ENCODE peak calls at places on chromosomes 4 and X, in four cellular contexts. One of them, this sample, is unnamed. For H3K27me3, H3K36me3 and H3K4me1, the result is how much of the 10 kb centered on the place peaks cover.

GRCh38 chr4:658681-659667 is 15.1 kb downstream of the ATP5ME start:
- DNase-seq in SK-N-SH: no peak
- DNase-seq in heart left ventricle: no peak
- DNase-seq in K562: no peak
- DNase-seq in this sample: no peak

GRCh38 chrX:16215660-16216059 is 48.4 kb downstream of the MAGEB17 start:
- DNase-seq in K562: no peak
- DNase-seq in SK-N-SH: no peak
- DNase-seq in heart left ventricle: no peak
- DNase-seq in this sample: no peak

GRCh38 chr4:53654300-53654758 is 63.0 kb upstream of the LNX1 start:
- DNase-seq in K562: no peak
- DNase-seq in SK-N-SH: no peak
- DNase-seq in heart left ventricle: no peak
- DNase-seq in this sample: no peak

GRCh38 chrX:14508025-14508690 is 21.2 kb upstream of the GLRA2 start:
- DNase-seq in SK-N-SH: no peak
- DNase-seq in heart left ventricle: no peak
- DNase-seq in K562: no peak
- DNase-seq in this sample: no peak

GRCh38 chr4:105474110-105474518 is 252 bp upstream of the PPA2 start:
- DNase-seq in heart left ventricle: peak
- DNase-seq in K562: no peak
- DNase-seq in SK-N-SH: no peak
- DNase-seq in this sample: peak

GRCh38 chr4:2042207-2042946 is 16.8 kb upstream of the NAT8L start:
- DNase-seq in SK-N-SH: peak
- DNase-seq in K562: peak
- DNase-seq in heart left ventricle: no peak
- DNase-seq in this sample: no peak

GRCh38 chr4:53477666-53478065 is 100.2 kb downstream of the FIP1L1 start:
- DNase-seq in heart left ventricle: no peak
- DNase-seq in SK-N-SH: no peak
- DNase-seq in K562: no peak
- DNase-seq in this sample: no peak

GRCh38 chrX:69493193-69493592 is 10.9 kb upstream of the NALF2 start:
- DNase-seq in K562: peak
- DNase-seq in SK-N-SH: peak
- DNase-seq in heart left ventricle: no peak
- DNase-seq in this sample: no peak

GRCh38 chrX:52420824-52421443 is 52.1 kb downstream of the XAGE2 start:
- DNase-seq in K562: no peak
- DNase-seq in SK-N-SH: no peak
- DNase-seq in heart left ventricle: no peak
- DNase-seq in this sample: no peak

GRCh38 chr4:141711211-141711610 is 74.8 kb downstream of the IL15 start:
- DNase-seq in heart left ventricle: no peak
- DNase-seq in K562: peak
- DNase-seq in SK-N-SH: no peak
- DNase-seq in this sample: no peak

GRCh38 chr4:139935911-139936310 is 218.1 kb downstream of the MAML3 start:
- DNase-seq in K562: no peak
- DNase-seq in heart left ventricle: no peak
- DNase-seq in SK-N-SH: no peak
- DNase-seq in this sample: no peak

GRCh38 chr4:157702821-157703220 is 470.0 kb downstream of the GASK1B start:
- DNase-seq in heart left ventricle: no peak
- DNase-seq in SK-N-SH: no peak
- DNase-seq in K562: no peak
- DNase-seq in this sample: no peak

GRCh38 chr4:54318904-54319303 is 89.8 kb downstream of the PDGFRA start:
- DNase-seq in SK-N-SH: peak
- DNase-seq in K562: peak
- DNase-seq in heart left ventricle: no peak
- DNase-seq in this sample: no peak

GRCh38 chr4:78936989-78937388 is 2.2 kb downstream of the PAQR3 start:
- DNase-seq in K562: peak
- DNase-seq in heart left ventricle: no peak
- DNase-seq in SK-N-SH: no peak
- DNase-seq in this sample: no peak

GRCh38 chrX:122880952-122881351 is 303.1 kb upstream of the GRIA3 start:
- DNase-seq in heart left ventricle: no peak
- DNase-seq in K562: no peak
- DNase-seq in SK-N-SH: no peak
- DNase-seq in this sample: no peak

GRCh38 chrX:122878269-122878668 is 305.8 kb upstream of the GRIA3 start:
- DNase-seq in SK-N-SH: no peak
- DNase-seq in heart left ventricle: no peak
- DNase-seq in K562: no peak
- DNase-seq in this sample: no peak
- H3K27me3 ChIP-seq in SK-N-SH: under half
- H3K27me3 ChIP-seq in heart left ventricle: under half
- H3K27me3 ChIP-seq in K562: under half
- H3K27me3 ChIP-seq in this sample: under half

GRCh38 chrX:47360423-47361179 is 9.8 kb upstream of the ZNF157 start:
- DNase-seq in SK-N-SH: no peak
- DNase-seq in heart left ventricle: no peak
- DNase-seq in K562: no peak
- DNase-seq in this sample: no peak

GRCh38 chrX:47361538-47362511 is 8.6 kb upstream of the ZNF157 start:
- DNase-seq in K562: peak
- DNase-seq in SK-N-SH: peak
- DNase-seq in heart left ventricle: peak
- DNase-seq in this sample: peak

DNA sequence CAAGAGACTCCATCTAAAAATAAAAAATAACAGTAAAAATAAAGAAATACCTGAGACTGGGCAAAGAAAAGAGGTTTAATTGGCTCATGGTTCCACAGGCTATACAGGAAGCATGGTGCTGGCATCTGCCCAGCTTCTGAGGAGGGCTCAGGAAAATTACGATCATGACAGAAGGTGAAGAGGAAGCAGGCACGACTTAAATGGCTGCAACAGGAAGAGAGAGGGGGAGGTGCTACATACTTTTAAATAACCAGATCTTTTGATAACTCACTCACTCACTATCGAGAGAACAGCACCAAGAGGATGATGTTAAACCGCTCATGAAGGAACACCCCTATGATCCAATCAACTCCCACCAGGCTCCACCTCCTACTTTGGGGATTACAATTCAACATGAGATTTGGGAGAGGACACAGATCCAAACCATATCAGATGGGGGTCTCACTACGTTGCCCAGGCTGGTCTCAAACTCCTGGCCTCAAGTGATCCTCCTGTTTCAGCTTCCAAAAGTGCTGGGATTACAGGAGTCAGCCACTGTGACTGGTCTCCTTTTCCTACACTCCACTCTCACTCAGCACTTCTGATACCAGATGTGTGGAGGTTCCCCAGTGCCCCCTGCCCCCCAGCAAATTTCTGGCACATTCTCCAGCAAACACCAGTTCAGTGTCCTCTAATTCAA is 11.9 kb upstream of the ZNF157 start:
- DNase-seq in heart left ventricle: no peak
- DNase-seq in SK-N-SH: no peak
- DNase-seq in K562: no peak
- DNase-seq in this sample: no peak
- H3K36me3 ChIP-seq in heart left ventricle: under half
- H3K36me3 ChIP-seq in SK-N-SH: under half
- H3K36me3 ChIP-seq in K562: under half
- H3K36me3 ChIP-seq in this sample: under half

DNA sequence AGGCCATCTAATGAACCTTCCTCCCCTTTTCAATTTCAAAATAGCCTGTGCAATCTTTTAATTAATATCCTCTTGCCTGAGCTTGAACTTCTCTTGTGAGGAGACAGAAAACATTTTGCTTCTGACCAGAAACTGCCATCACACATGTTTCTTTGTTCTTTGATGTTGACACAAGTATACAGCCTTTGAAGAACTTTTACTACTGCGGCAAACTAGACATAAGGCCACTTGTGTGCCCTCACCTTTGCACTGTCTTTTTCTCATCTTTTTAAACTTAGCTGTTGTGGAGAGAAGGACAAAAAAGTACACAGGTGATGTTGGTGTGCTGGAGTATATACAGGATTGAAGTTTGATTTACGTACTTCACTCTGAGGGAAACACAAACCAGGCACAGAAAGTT is 116.3 kb upstream of the C1GALT1C1 start:
- DNase-seq in K562: no peak
- DNase-seq in SK-N-SH: no peak
- DNase-seq in heart left ventricle: no peak
- DNase-seq in this sample: no peak
- H3K4me1 ChIP-seq in K562: under half
- H3K4me1 ChIP-seq in SK-N-SH: under half
- H3K4me1 ChIP-seq in heart left ventricle: under half
- H3K4me1 ChIP-seq in this sample: under half

GRCh38 chr4:3491681-3492405 is 28.7 kb downstream of the DOK7 start:
- DNase-seq in SK-N-SH: peak
- DNase-seq in heart left ventricle: no peak
- DNase-seq in K562: no peak
- DNase-seq in this sample: no peak
- H3K27me3 ChIP-seq in SK-N-SH: under half
- H3K27me3 ChIP-seq in heart left ventricle: under half
- H3K27me3 ChIP-seq in K562: half or more
- H3K27me3 ChIP-seq in this sample: under half

DNA sequence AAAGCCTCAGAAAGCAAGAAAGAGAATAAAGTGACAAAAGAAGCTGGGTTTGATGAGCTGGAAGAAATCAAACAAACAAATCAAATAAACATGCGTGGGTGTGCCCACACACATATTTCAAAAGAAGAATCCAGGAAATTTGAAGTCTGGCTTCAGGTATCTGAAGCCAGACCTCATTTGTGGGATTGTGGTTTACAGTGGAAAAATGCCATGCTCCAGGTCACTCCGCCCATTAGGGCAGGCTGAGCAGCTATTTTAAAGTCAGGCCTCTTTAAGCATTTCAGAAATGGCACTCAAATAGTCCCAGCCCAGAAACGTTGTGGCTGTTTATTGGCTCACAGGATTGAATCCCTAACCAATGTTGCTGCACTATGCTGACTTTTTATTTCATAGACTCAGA is 226.1 kb upstream of the F9 start:
- DNase-seq in SK-N-SH: no peak
- DNase-seq in heart left ventricle: no peak
- DNase-seq in K562: no peak
- DNase-seq in this sample: no peak
- H3K36me3 ChIP-seq in SK-N-SH: under half
- H3K36me3 ChIP-seq in heart left ventricle: under half
- H3K36me3 ChIP-seq in K562: under half
- H3K36me3 ChIP-seq in this sample: under half

DNA sequence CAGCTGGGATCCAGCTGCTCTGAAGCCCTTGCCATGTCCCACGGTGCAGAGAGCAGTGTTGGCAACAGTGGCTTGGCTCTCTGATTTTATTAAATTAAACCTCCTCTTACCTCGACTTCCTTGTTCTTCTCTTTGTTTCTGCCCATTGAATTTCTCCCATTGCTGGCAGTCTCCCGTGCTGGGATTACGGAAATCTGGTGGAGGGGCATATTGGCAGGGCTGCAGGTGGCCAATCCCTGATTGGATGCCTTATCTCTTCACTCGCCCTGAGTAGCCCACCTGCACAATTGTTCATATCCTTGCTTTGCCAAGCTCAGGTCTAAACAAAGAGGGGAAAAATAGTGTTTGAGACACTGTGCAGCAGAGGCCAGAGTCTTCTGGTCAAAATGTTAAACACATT is 493.9 kb downstream of the TMA16 start:
- DNase-seq in SK-N-SH: no peak
- DNase-seq in K562: no peak
- DNase-seq in heart left ventricle: no peak
- DNase-seq in this sample: no peak
- H3K4me1 ChIP-seq in SK-N-SH: under half
- H3K4me1 ChIP-seq in K562: under half
- H3K4me1 ChIP-seq in heart left ventricle: under half
- H3K4me1 ChIP-seq in this sample: under half

GRCh38 chr4:110624904-110625494 is 2.1 kb upstream of the PITX2 start:
- DNase-seq in SK-N-SH: no peak
- DNase-seq in heart left ventricle: no peak
- DNase-seq in K562: no peak
- DNase-seq in this sample: no peak
- H3K27me3 ChIP-seq in SK-N-SH: half or more
- H3K27me3 ChIP-seq in heart left ventricle: half or more
- H3K27me3 ChIP-seq in K562: half or more
- H3K27me3 ChIP-seq in this sample: under half

GRCh38 chr4:40223343-40223742 is 26.5 kb downstream of the RHOH start:
- DNase-seq in SK-N-SH: no peak
- DNase-seq in heart left ventricle: no peak
- DNase-seq in K562: no peak
- DNase-seq in this sample: no peak
- H3K36me3 ChIP-seq in SK-N-SH: under half
- H3K36me3 ChIP-seq in heart left ventricle: under half
- H3K36me3 ChIP-seq in K562: under half
- H3K36me3 ChIP-seq in this sample: under half

This sample was measured in right atrium auricular region.